ENCODE peak calls at places on chromosome 7, in four cellular contexts. Q is SK-N-SH, G is K562, H is GM12878. V is an unnamed sample.

GRCh38 chr7:37193087-37193774 is 255.4 kb downstream of the ELMO1 start:
- DNase-seq in Q (no peak), G (no peak), H (no peak), V (no peak)

GRCh38 chr7:100682228-100682741 is 8.7 kb downstream of the GNB2 start:
- DNase-seq in Q (peak), G (no peak), H (no peak), V (no peak)

GRCh38 chr7:130909881-130910672 is 176.1 kb upstream of the KLF14 start:
- DNase-seq in Q (no peak), G (no peak), H (no peak), V (no peak)

GRCh38 chr7:87341441-87341840 is 4.0 kb upstream of the CROT start:
- DNase-seq in Q (no peak), G (no peak), H (no peak), V (no peak)

GRCh38 chr7:111763221-111763791 is 201.0 kb upstream of the IMMP2L start:
- DNase-seq in Q (peak), G (no peak), H (no peak), V (peak)

GRCh38 chr7:12389089-12389700 is 14.5 kb downstream of the VWDE start:
- DNase-seq in Q (peak), G (peak), H (no peak), V (peak)

GRCh38 chr7:30841025-30841735 is 70.0 kb downstream of the MINDY4 start:
- DNase-seq in Q (no peak), G (no peak), H (no peak), V (no peak)

GRCh38 chr7:127504715-127505114 is 80.7 kb downstream of the GCC1 start:
- DNase-seq in Q (peak), G (peak), H (no peak), V (peak)

GRCh38 chr7:121032645-121033460 is 44.3 kb downstream of the CPED1 start:
- DNase-seq in Q (no peak), G (no peak), H (no peak), V (no peak)

GRCh38 chr7:140390466-140391190 is 7.7 kb downstream of the SLC37A3 start:
- DNase-seq in Q (no peak), G (no peak), H (peak), V (no peak)

GRCh38 chr7:37201003-37201875 is 247.4 kb downstream of the ELMO1 start:
- DNase-seq in Q (peak), G (peak), H (no peak), V (peak)

GRCh38 chr7:136308230-136308629 is 331.1 kb upstream of the MTPN start:
- DNase-seq in Q (no peak), G (no peak), H (no peak), V (no peak)

GRCh38 chr7:115417662-115418061 is 495.8 kb downstream of the MDFIC start:
- DNase-seq in Q (no peak), G (no peak), H (no peak), V (no peak)

GRCh38 chr7:155153676-155154075 is 83.6 kb downstream of the HTR5A start:
- DNase-seq in Q (no peak), G (no peak), H (no peak), V (no peak)

GRCh38 chr7:92466682-92467081 is 11.1 kb downstream of the ERVW-1 start:
- DNase-seq in Q (no peak), G (no peak), H (no peak), V (no peak)

GRCh38 chr7:64793106-64793755 is 997 bp upstream of the ZNF138 start:
- DNase-seq in Q (no peak), G (no peak), H (no peak), V (no peak)

GRCh38 chr7:2409745-2410414 is 6.5 kb downstream of the CHST12 start:
- DNase-seq in Q (peak), G (no peak), H (no peak), V (no peak)

GRCh38 chr7:42107484-42107883 is 129.5 kb downstream of the GLI3 start:
- DNase-seq in Q (no peak), G (no peak), H (no peak), V (no peak)

GRCh38 chr7:29764227-29764626 is 42.1 kb upstream of the WIPF3 start:
- DNase-seq in Q (peak), G (no peak), H (no peak), V (no peak)

GRCh38 chr7:30470783-30471182 is 7.8 kb downstream of the NOD1 start:
- DNase-seq in Q (no peak), G (peak), H (no peak), V (no peak)

GRCh38 chr7:152025937-152026890 is 740 bp downstream of the GALNT11 start:
- DNase-seq in Q (no peak), G (no peak), H (no peak), V (no peak)

GRCh38 chr7:56063500-56063881 is 595 bp upstream of the SUMF2 start:
- DNase-seq in Q (no peak), G (no peak), H (no peak), V (peak)

GRCh38 chr7:76086070-76086469 is 38.2 kb downstream of the MDH2 start:
- DNase-seq in Q (no peak), G (no peak), H (no peak), V (no peak)

GRCh38 chr7:105759670-105760548 is 116.5 kb downstream of the ATXN7L1 start:
- DNase-seq in Q (peak), G (peak), H (no peak), V (peak)

GRCh38 chr7:13327669-13328068 is 640.2 kb downstream of the ARL4A start:
- DNase-seq in Q (no peak), G (no peak), H (no peak), V (no peak)

GRCh38 chr7:116213361-116214155 is 3.2 kb downstream of the TES start:
- DNase-seq in Q (no peak), G (no peak), H (no peak), V (no peak)

GRCh38 chr7:20798081-20798693 is 11.5 kb upstream of the SP8 start:
- DNase-seq in Q (peak), G (peak), H (no peak), V (no peak)

GRCh38 chr7:109476409-109476808 is 906.7 kb downstream of the DNAJB9 start:
- DNase-seq in Q (no peak), G (no peak), H (no peak), V (no peak)

GRCh38 chr7:109479388-109479787 is 909.7 kb downstream of the DNAJB9 start:
- DNase-seq in Q (peak), G (no peak), H (no peak), V (no peak)
- TF ChIP-seq FOXM1 in Q (no peak), G (no peak), H (no peak), V (no peak)

GRCh38 chr7:1097120-1097504 is 9.2 kb downstream of the GPER1 start:
- DNase-seq in Q (no peak), G (no peak), H (no peak), V (no peak)
- H2AFZ ChIP-seq in Q (no peak), G (no peak), H (no peak), V (no peak)

DNA sequence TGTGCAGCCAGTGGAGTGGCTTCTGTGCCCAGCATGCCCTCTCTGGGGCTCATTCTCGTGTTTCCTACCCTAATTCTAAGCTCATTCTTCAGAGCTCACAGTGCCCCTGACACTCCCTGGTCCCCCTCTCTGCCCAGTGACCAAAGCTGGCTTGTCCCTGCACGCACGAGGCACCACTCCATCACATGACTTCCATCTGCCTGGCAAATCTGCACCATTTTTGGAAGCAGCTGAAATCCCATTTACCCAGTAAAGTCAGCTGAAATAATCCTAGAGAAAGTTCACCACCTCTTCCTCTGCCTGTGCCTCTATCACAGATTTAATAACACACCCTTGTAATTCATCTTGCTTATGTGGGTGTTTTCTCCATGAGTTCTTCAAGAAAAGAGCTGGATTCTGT is 616.9 kb downstream of the PTPRN2 start:
- DNase-seq in Q (no peak), G (no peak), H (no peak), V (no peak)
- TF ChIP-seq FOXM1 in Q (no peak), G (no peak), H (no peak), V (no peak)

GRCh38 chr7:143408247-143408685 is 390 bp downstream of the EPHA1 start:
- DNase-seq in Q (no peak), G (no peak), H (no peak), V (no peak)

GRCh38 chr7:143405671-143406352 is 2.8 kb downstream of the EPHA1 start:
- DNase-seq in Q (no peak), G (no peak), H (no peak), V (no peak)

GRCh38 chr7:143407296-143408246 is 1.1 kb downstream of the EPHA1 start:
- DNase-seq in Q (no peak), G (no peak), H (no peak), V (no peak)

GRCh38 chr7:143410523-143411004 is 1.9 kb upstream of the EPHA1 start:
- DNase-seq in Q (no peak), G (no peak), H (no peak), V (no peak)

DNA sequence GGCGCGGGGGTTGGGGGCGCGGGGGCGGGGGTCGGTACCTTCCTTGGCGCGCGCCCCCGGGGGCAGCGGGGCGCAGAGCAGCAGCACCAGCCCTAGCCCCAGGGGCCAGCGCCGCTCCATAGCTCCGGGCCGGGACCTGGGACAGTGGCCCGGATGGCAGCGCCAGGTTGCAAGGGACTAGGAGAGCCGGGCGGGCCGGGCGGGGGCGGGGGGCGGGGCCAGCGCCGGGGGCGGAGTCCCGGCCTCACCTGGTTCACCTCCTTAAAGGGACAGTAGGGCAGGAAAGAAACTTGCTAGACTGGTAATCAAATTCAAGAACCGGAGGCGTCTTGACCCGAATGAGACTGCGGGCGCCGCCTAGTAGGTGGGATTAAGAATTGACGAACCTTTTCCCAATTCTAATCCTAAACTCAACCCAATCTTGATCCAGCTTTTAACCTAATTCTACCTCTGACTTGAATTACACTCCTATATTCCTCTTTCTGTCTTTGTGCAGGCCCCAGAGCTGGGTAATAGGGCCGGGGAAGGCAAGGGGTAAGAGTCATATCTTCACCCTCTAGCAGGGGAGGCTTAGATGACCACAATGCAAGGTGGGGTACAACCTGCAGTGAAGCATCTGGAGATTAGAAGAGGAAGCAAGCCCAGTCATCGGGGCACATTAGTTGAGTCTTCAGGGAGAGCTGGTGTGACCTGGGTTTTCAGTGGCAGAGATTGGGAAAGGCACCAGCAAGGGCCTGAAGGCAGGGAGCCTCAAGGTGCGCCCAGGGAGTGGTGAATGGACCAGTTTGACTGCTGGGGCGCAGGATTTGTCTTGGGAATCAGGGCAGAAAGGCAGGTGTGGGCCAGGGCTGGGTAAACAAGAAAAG is at the start of gene EPHA1:
- DNase-seq in Q (no peak), G (peak), H (no peak), V (no peak)
- H2AFZ ChIP-seq in Q (peak), G (no peak), H (no peak), V (peak)

GRCh38 chr7:39357648-39358047 is 208.6 kb upstream of the YAE1 start:
- DNase-seq in Q (no peak), G (peak), H (no peak), V (no peak)
- TF ChIP-seq FOXM1 in Q (no peak), G (no peak), H (no peak), V (no peak)

GRCh38 chr7:94301024-94301588 is 93.6 kb upstream of the COL1A2 start:
- DNase-seq in Q (peak), G (peak), H (no peak), V (peak)
- H2AFZ ChIP-seq in Q (no peak), G (peak), H (no peak), V (no peak)